ENCODE peak calls at places on chromosomes 4 and X, in eight cellular contexts. L is BJ, A is GM23338, E is AG10803, Z is lung, U is heart left ventricle, I is fibroblast of pulmonary artery, N is lower lobe of right lung. O is an unnamed sample.

GRCh38 chr4:11625206-11625605 is 196.5 kb upstream of the HS3ST1 start:
- DNase-seq in E (no peak), A (no peak), I (no peak), L (no peak), N (no peak), U (peak), Z (no peak), O (no peak)

GRCh38 chrX:52363247-52363883 is 5.5 kb upstream of the XAGE2 start:
- DNase-seq in E (no peak), A (peak), I (no peak), Z (no peak), L (no peak), N (no peak), U (no peak), O (no peak)

GRCh38 chr4:87216469-87216868 is 3.9 kb downstream of the KLHL8 start:
- DNase-seq in I (no peak), L (no peak), U (no peak), E (no peak), N (no peak), Z (no peak), A (no peak), O (no peak)

GRCh38 chr4:113674251-113674650 is 87.3 kb downstream of the CAMK2D start:
- DNase-seq in I (no peak), A (no peak), U (no peak), L (no peak), Z (peak), E (peak), N (no peak), O (no peak)

GRCh38 chrX:55142206-55142918 is 53.5 kb downstream of the PAGE2 start:
- DNase-seq in A (no peak), E (no peak), U (no peak), I (no peak), N (no peak), Z (no peak), L (no peak), O (no peak)

GRCh38 chr4:71882113-71882512 is 98.2 kb upstream of the GC start:
- DNase-seq in Z (no peak), L (no peak), E (no peak), A (peak), I (no peak), U (no peak), N (no peak), O (no peak)

GRCh38 chrX:3811331-3812311 is 98.2 kb upstream of the PRKX start:
- DNase-seq in I (peak), E (peak), Z (no peak), A (peak), U (peak), N (no peak), L (no peak), O (peak)

GRCh38 chr4:149885896-149886295 is 70.3 kb upstream of the IQCM start:
- DNase-seq in L (peak), A (no peak), U (no peak), E (peak), Z (no peak), I (peak), N (no peak), O (peak)

GRCh38 chr4:78296261-78296660 is 239.1 kb downstream of the FRAS1 start:
- DNase-seq in N (no peak), U (no peak), E (no peak), I (no peak), L (no peak), Z (no peak), A (peak), O (no peak)

GRCh38 chr4:80215449-80216052 is 18.2 kb downstream of the PRDM8 start:
- DNase-seq in U (no peak), Z (no peak), A (peak), I (peak), E (peak), L (no peak), N (no peak), O (peak)

GRCh38 chr4:8435656-8436121 is 4.8 kb downstream of the ACOX3 start:
- DNase-seq in A (peak), Z (peak), U (no peak), I (peak), N (no peak), E (no peak), L (no peak), O (peak)
- H3K4me3 ChIP-seq in A (no peak), Z (no peak), U (peak), I (peak), N (peak), E (peak), L (no peak), O (peak)

GRCh38 chr4:156377036-156377700 is 423.5 kb upstream of the CTSO start:
- DNase-seq in Z (no peak), E (peak), A (no peak), U (no peak), N (no peak), I (peak), L (no peak), O (peak)
- H3K4me3 ChIP-seq in Z (no peak), E (no peak), A (no peak), U (no peak), N (no peak), I (no peak), L (no peak), O (no peak)

GRCh38 chr4:52744588-52744987 is 6.6 kb downstream of the ERVMER34-1 start:
- DNase-seq in U (no peak), Z (no peak), L (no peak), N (no peak), I (no peak), A (no peak), E (no peak), O (no peak)
- H3K4me3 ChIP-seq in U (no peak), Z (no peak), L (no peak), N (no peak), I (no peak), A (no peak), E (no peak), O (no peak)

GRCh38 chr4:146654976-146655761 is 16.5 kb downstream of the POU4F2 start:
- DNase-seq in L (no peak), I (peak), Z (no peak), N (no peak), U (no peak), A (peak), E (peak), O (peak)
- H3K4me3 ChIP-seq in L (peak), I (peak), Z (no peak), N (peak), U (peak), A (peak), E (peak), O (peak)

GRCh38 chrX:134548844-134549205 is 88.9 kb downstream of the HPRT1 start:
- DNase-seq in A (peak), I (no peak), U (no peak), L (no peak), E (no peak), Z (no peak), N (no peak), O (no peak)

GRCh38 chrX:134548257-134548732 is 88.3 kb downstream of the HPRT1 start:
- DNase-seq in I (no peak), A (peak), N (no peak), L (no peak), Z (no peak), U (no peak), E (no peak), O (no peak)

GRCh38 chrX:134547047-134547679 is 87.2 kb downstream of the HPRT1 start:
- DNase-seq in Z (no peak), L (no peak), U (no peak), E (peak), I (peak), N (no peak), A (no peak), O (peak)

GRCh38 chrX:134554291-134554690 is 94.3 kb downstream of the HPRT1 start:
- DNase-seq in U (no peak), N (no peak), A (no peak), E (no peak), I (no peak), Z (no peak), L (no peak), O (no peak)

GRCh38 chrX:134551365-134552095 is 91.6 kb downstream of the HPRT1 start:
- DNase-seq in Z (no peak), A (no peak), L (no peak), N (no peak), U (no peak), E (peak), I (peak), O (peak)
- H3K4me3 ChIP-seq in Z (no peak), A (peak), L (peak), N (peak), U (peak), E (peak), I (peak), O (peak)

GRCh38 chr4:48127882-48128394 is 6.1 kb downstream of the TXK start:
- DNase-seq in U (peak), L (peak), I (peak), N (peak), A (peak), Z (peak), E (peak), O (peak)

GRCh38 chr4:48127231-48127881 is 6.7 kb downstream of the TXK start:
- DNase-seq in U (no peak), L (no peak), E (no peak), N (no peak), A (peak), Z (no peak), I (no peak), O (no peak)

GRCh38 chr4:48129307-48130014 is 4.6 kb downstream of the TXK start:
- DNase-seq in L (no peak), E (no peak), U (no peak), N (no peak), A (peak), Z (no peak), I (peak), O (no peak)

GRCh38 chr4:48131736-48132135 is 2.3 kb downstream of the TXK start:
- DNase-seq in N (no peak), I (no peak), L (no peak), A (no peak), E (no peak), U (no peak), Z (no peak), O (no peak)

DNA sequence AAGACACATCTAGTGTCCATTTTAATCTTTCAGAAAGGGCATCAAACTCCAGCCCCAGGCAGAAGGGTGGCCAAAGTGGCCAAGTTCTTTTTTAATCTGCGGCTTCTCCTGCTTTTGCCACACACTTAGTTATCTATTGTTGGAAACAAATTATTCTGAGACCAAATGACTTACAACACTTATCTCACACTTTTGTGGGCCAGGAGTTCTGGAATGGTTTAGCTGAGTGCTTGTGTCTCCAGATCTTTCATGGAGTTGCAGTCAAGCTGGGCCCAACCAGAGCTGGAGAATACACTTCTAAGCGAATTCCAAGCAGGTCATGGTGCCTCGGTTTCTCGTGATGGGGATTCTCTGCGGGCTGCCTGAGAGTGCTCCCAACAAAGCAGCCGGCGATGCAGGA is 4.0 kb downstream of the TXK start:
- DNase-seq in U (no peak), L (no peak), N (no peak), E (no peak), Z (no peak), A (no peak), I (no peak), O (no peak)
- H3K4me3 ChIP-seq in U (no peak), L (no peak), N (no peak), E (no peak), Z (no peak), A (no peak), I (no peak), O (no peak)

GRCh38 chr4:117249333-117249732 is 164.0 kb upstream of the TRAM1L1 start:
- DNase-seq in A (no peak), I (no peak), E (no peak), U (no peak), N (no peak), L (no peak), Z (no peak), O (no peak)
- H3K4me3 ChIP-seq in A (no peak), I (no peak), E (no peak), U (no peak), N (no peak), L (no peak), Z (no peak), O (no peak)

DNA sequence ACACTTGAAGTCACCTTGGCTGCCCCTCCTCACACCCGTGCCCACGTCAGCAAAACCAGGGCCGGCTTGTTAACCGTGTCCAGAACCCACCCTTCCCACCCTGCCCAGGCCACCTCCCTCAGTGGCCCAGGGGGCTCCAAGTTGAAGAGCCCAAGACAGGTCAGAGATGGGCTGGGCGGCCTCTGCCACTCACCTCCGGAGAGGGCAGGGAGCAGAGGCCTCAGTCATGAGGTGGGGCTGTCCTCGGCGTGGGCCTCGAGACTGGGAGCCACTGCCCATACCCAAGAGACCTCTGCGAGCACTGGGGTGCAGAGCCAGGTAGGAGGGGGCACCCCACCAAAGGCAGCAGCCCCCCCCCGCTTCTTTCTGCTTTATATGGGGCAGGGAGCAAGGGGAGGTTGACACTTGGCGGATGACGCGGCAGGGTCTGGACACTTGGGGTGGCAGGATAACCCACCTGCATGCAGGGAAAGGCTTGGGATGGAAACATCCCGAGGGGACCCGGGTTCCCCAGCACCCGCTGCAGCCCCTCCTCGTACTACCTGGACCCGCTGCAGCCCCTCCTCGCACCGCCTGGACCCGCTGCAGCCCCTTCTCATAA is 38.0 kb upstream of the SPON2 start:
- DNase-seq in U (no peak), I (no peak), N (peak), Z (no peak), A (no peak), E (no peak), L (no peak), O (no peak)
- H3K4me3 ChIP-seq in U (peak), I (no peak), N (no peak), Z (no peak), A (no peak), E (no peak), L (no peak), O (peak)

GRCh38 chr4:112277705-112278448 is 7.8 kb downstream of the TIFA start:
- DNase-seq in L (no peak), A (no peak), Z (no peak), U (no peak), I (no peak), N (no peak), E (no peak), O (no peak)

GRCh38 chr4:112279025-112279881 is 6.5 kb downstream of the TIFA start:
- DNase-seq in E (no peak), I (no peak), A (no peak), L (no peak), U (no peak), Z (no peak), N (peak), O (no peak)

GRCh38 chr4:112277220-112277619 is 8.5 kb downstream of the TIFA start:
- DNase-seq in I (no peak), L (no peak), N (no peak), Z (no peak), A (no peak), U (no peak), E (no peak), O (no peak)

GRCh38 chr4:112280657-112281056 is 5.0 kb downstream of the TIFA start:
- DNase-seq in I (no peak), E (no peak), A (no peak), Z (no peak), U (no peak), N (no peak), L (no peak), O (no peak)

DNA sequence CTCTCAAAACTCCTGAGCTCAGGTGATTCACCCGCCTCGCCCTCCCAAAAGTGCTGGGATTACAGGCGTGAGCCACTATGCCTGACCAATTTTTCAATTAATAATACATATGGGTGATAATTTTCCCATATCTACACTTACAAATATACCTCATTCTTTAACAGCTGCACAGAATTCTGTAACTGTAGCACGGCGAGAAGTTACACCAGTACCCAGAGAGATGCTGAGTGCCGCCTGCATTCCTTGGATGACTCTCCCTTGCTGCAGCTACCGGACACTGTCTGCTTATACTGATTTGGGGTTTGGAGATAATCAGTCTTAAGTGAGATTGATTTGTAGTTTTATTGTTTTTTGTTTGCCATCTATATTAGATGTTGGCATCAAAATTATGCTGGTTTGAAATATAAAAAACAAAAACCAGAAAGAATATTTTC is 5.8 kb downstream of the TIFA start:
- DNase-seq in E (no peak), N (no peak), U (no peak), A (no peak), Z (no peak), I (no peak), L (no peak), O (no peak)
- H3K4me3 ChIP-seq in E (no peak), N (peak), U (peak), A (no peak), Z (no peak), I (no peak), L (no peak), O (no peak)